ENCODE peak calls at places on chromosome 2, in seven cellular contexts. V, R, Y, A, B, C and F are unnamed samples. For H3K4me1, the result is how much of the 10 kb centered on the place peaks cover.

GRCh38 chr2:197174539-197175094 is 136.0 kb downstream of the ANKRD44 start:
- DNase-seq in B (no peak), R (no peak), A (no peak), V (no peak), C (no peak), Y (peak), F (no peak)

GRCh38 chr2:100741880-100742814 is 77.8 kb upstream of the NPAS2 start:
- DNase-seq in B (no peak), A (peak), C (peak), R (no peak), Y (peak), V (no peak), F (no peak)

GRCh38 chr2:219470429-219470828 is 28.3 kb upstream of the GMPPA start:
- DNase-seq in B (no peak), V (no peak), C (no peak), R (no peak), A (no peak), Y (no peak), F (no peak)

GRCh38 chr2:238144262-238144661 is 5.8 kb downstream of the KLHL30 start:
- DNase-seq in A (no peak), V (no peak), Y (no peak), B (no peak), R (no peak), C (no peak), F (no peak)

GRCh38 chr2:9150906-9151305 is 55.7 kb upstream of the ASAP2 start:
- DNase-seq in A (no peak), C (no peak), Y (no peak), V (no peak), B (no peak), R (no peak), F (no peak)

GRCh38 chr2:63861220-63861822 is 19.6 kb downstream of the UGP2 start:
- DNase-seq in V (peak), A (peak), B (no peak), C (peak), R (peak), Y (no peak), F (no peak)

GRCh38 chr2:29834036-29834540 is 87.3 kb downstream of the ALK start:
- DNase-seq in B (no peak), R (no peak), C (no peak), Y (no peak), A (no peak), V (no peak), F (no peak)

GRCh38 chr2:205053827-205054410 is 508.6 kb downstream of the PARD3B start:
- DNase-seq in Y (no peak), C (no peak), R (no peak), B (no peak), A (no peak), V (no peak), F (no peak)

GRCh38 chr2:182941939-182942338 is 75.5 kb upstream of the FRZB start:
- DNase-seq in C (no peak), A (no peak), V (no peak), R (no peak), B (no peak), Y (no peak), F (no peak)

GRCh38 chr2:151237422-151238012 is 24.1 kb downstream of the RBM43 start:
- DNase-seq in B (no peak), R (no peak), C (no peak), V (no peak), A (no peak), Y (peak), F (no peak)

GRCh38 chr2:127174977-127175376 is 45.1 kb downstream of the CYP27C1 start:
- DNase-seq in A (no peak), B (peak), R (no peak), C (no peak), V (peak), Y (no peak), F (peak)

GRCh38 chr2:23545811-23546210 is 160.8 kb downstream of the KLHL29 start:
- DNase-seq in V (no peak), Y (no peak), R (no peak), B (no peak), A (no peak), C (no peak), F (no peak)

GRCh38 chr2:151334082-151334815 is 23.1 kb upstream of the TNFAIP6 start:
- DNase-seq in A (no peak), B (no peak), R (no peak), C (peak), V (no peak), Y (peak), F (no peak)

GRCh38 chr2:30686000-30686399 is 121.2 kb downstream of the CAPN13 start:
- DNase-seq in R (no peak), C (peak), Y (no peak), B (no peak), V (no peak), A (no peak), F (no peak)

GRCh38 chr2:12982149-12982584 is 265.4 kb downstream of the TRIB2 start:
- DNase-seq in V (no peak), C (no peak), B (no peak), Y (no peak), R (no peak), A (no peak), F (no peak)

GRCh38 chr2:157176602-157177001 is 80.9 kb upstream of the GALNT5 start:
- DNase-seq in Y (peak), B (no peak), A (no peak), V (no peak), R (no peak), C (no peak), F (no peak)

GRCh38 chr2:29223851-29224692 is 108.9 kb downstream of the CLIP4 start:
- DNase-seq in R (no peak), Y (peak), C (no peak), V (peak), B (peak), A (peak), F (no peak)

GRCh38 chr2:157722580-157723234 is 94.0 kb upstream of the ACVR1C start:
- DNase-seq in C (peak), Y (no peak), V (no peak), A (no peak), B (no peak), R (no peak), F (no peak)

GRCh38 chr2:73984922-73985317 is 210 bp downstream of the TET3 start:
- DNase-seq in C (peak), R (peak), B (peak), Y (no peak), A (peak), V (peak), F (peak)

GRCh38 chr2:162521871-162522655 is 178.1 kb downstream of the GCA start:
- DNase-seq in B (no peak), C (no peak), Y (no peak), R (no peak), A (no peak), V (no peak), F (no peak)

GRCh38 chr2:206984206-206984605 is 44.9 kb downstream of the CPO start:
- DNase-seq in Y (peak), V (no peak), R (no peak), C (no peak), B (no peak), A (no peak), F (no peak)

GRCh38 chr2:174589334-174589733 is 8.3 kb downstream of the WIPF1 start:
- DNase-seq in A (no peak), B (no peak), V (no peak), C (no peak), Y (no peak), R (no peak), F (no peak)
- H3K4me1 ChIP-seq in A (half or more), B (under half), V (under half), C (under half), Y (under half), R (half or more), F (under half)

GRCh38 chr2:178825183-178825582 is 18.0 kb upstream of the TTN start:
- DNase-seq in C (no peak), Y (peak), B (no peak), V (no peak), A (no peak), R (no peak), F (no peak)

GRCh38 chr2:178829299-178829698 is 22.1 kb upstream of the TTN start:
- DNase-seq in Y (no peak), A (no peak), R (no peak), B (no peak), V (no peak), C (no peak), F (no peak)

GRCh38 chr2:178828496-178828895 is 21.3 kb upstream of the TTN start:
- DNase-seq in V (no peak), Y (no peak), B (no peak), C (no peak), R (no peak), A (no peak), F (no peak)

GRCh38 chr2:178827739-178828487 is 20.7 kb upstream of the TTN start:
- DNase-seq in R (no peak), A (no peak), Y (no peak), V (no peak), B (no peak), C (no peak), F (no peak)

GRCh38 chr2:178827111-178827510 is 19.9 kb upstream of the TTN start:
- DNase-seq in C (no peak), R (no peak), A (no peak), V (no peak), B (no peak), Y (no peak), F (no peak)
- H3K27ac ChIP-seq in C (no peak), R (no peak), A (no peak), V (no peak), B (no peak), Y (no peak), F (peak)

GRCh38 chr2:42100696-42101585 is 53.1 kb downstream of the PKDCC start:
- DNase-seq in V (peak), Y (no peak), R (peak), B (peak), A (peak), C (no peak), F (peak)

GRCh38 chr2:42102606-42103450 is 55.0 kb downstream of the PKDCC start:
- DNase-seq in C (no peak), R (no peak), V (peak), B (peak), Y (no peak), A (peak), F (peak)

GRCh38 chr2:42099431-42100173 is 51.8 kb downstream of the PKDCC start:
- DNase-seq in B (no peak), Y (no peak), C (no peak), A (no peak), R (no peak), V (no peak), F (no peak)

GRCh38 chr2:42103829-42104228 is 56.0 kb downstream of the PKDCC start:
- DNase-seq in A (no peak), R (no peak), B (no peak), Y (no peak), V (no peak), C (no peak), F (no peak)

GRCh38 chr2:42101641-42102605 is 54.1 kb downstream of the PKDCC start:
- DNase-seq in R (peak), V (peak), C (no peak), A (peak), Y (no peak), B (peak), F (peak)
- H3K4me1 ChIP-seq in R (half or more), V (under half), C (under half), A (half or more), Y (under half), B (under half), F (under half)

DNA sequence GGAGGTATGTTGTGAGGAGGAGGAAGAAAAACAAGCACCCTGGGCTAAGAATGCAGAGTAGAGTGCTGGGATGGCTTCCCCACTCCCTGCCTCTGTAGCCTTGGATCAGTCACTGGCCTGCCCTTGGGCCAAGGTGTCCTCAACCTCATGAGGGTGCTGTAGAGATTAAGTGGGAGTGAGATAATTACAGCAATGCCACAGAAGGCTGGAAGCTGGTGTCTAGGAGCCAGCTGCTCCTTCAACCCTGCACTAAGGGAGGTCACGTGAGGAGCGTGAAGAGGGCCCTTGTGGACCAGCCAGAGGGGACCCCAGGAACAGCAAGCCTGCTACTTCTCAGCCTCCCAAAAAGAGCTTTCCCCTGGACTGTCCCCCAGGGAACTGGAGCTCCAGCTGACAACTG is 95.2 kb downstream of the TTC32 start:
- DNase-seq in V (no peak), Y (no peak), R (no peak), A (no peak), B (no peak), C (no peak), F (no peak)
- H3K27ac ChIP-seq in V (no peak), Y (no peak), R (no peak), A (no peak), B (no peak), C (peak), F (no peak)